ENCODE peak calls at places on chromosomes 3 and 15, in six cellular contexts. H is prostate gland; J is CD4-positive, CD25-positive, alpha-beta regulatory T cell; T is transverse colon; Y is Panc1; O is mucosa of descending colon. B is an unnamed sample.

GRCh38 chr3:188940213-188940914 is 231.4 kb upstream of the TPRG1 start:
- DNase-seq in H (no peak), J (no peak), T (no peak), Y (no peak), O (no peak), B (no peak)

GRCh38 chr3:195086341-195086740 is 184.6 kb downstream of the XXYLT1 start:
- DNase-seq in H (no peak), J (no peak), T (no peak), Y (no peak), O (no peak), B (no peak)

GRCh38 chr3:138078096-138078495 is 37.3 kb downstream of the DZIP1L start:
- DNase-seq in H (no peak), J (no peak), T (no peak), Y (no peak), O (no peak), B (no peak)

GRCh38 chr3:184323696-184324095 is 9.3 kb downstream of the EIF4G1 start:
- DNase-seq in H (no peak), J (no peak), T (no peak), Y (no peak), O (no peak), B (no peak)

GRCh38 chr3:109050591-109051167 is 67.3 kb downstream of the MORC1 start:
- DNase-seq in H (no peak), J (no peak), T (peak; percentile 26), Y (no peak), O (peak; percentile 39), B (no peak)

GRCh38 chr3:52249683-52250082 is 4.1 kb downstream of the PPM1M start:
- DNase-seq in H (no peak), J (no peak), T (no peak), Y (no peak), O (no peak), B (no peak)

GRCh38 chr3:71144525-71145253 is 438.8 kb downstream of the FOXP1 start:
- DNase-seq in H (no peak), J (no peak), T (no peak), Y (no peak), O (no peak), B (no peak)

GRCh38 chr3:81352867-81353266 is 408.6 kb downstream of the GBE1 start:
- DNase-seq in H (no peak), J (no peak), T (no peak), Y (no peak), O (peak; percentile 17), B (no peak)

GRCh38 chr15:27410986-27411385 is 440.0 kb downstream of the GABRG3 start:
- DNase-seq in H (no peak), J (no peak), T (no peak), Y (no peak), O (no peak), B (no peak)

GRCh38 chr3:120098710-120099109 is 4.5 kb upstream of the GSK3B start:
- DNase-seq in H (peak; percentile 19), J (no peak), T (no peak), Y (no peak), O (no peak), B (no peak)

GRCh38 chr15:52180851-52181450 is 10.2 kb downstream of the GNB5 start:
- DNase-seq in H (no peak), J (no peak), T (no peak), Y (no peak), O (no peak), B (no peak)

GRCh38 chr3:196662711-196663571 is 23.4 kb downstream of the NRROS start:
- DNase-seq in H (no peak), J (no peak), T (no peak), Y (no peak), O (no peak), B (no peak)

GRCh38 chr15:72488558-72488957 is 14.4 kb downstream of the ARIH1 start:
- DNase-seq in H (no peak), J (no peak), T (no peak), Y (no peak), O (no peak), B (no peak)

GRCh38 chr3:115095236-115095635 is 51.9 kb downstream of the ZBTB20 start:
- DNase-seq in H (no peak), J (no peak), T (no peak), Y (no peak), O (no peak), B (no peak)

GRCh38 chr15:34942363-34942762 is 27.2 kb downstream of the AQR start:
- DNase-seq in H (no peak), J (no peak), T (no peak), Y (no peak), O (no peak), B (no peak)

GRCh38 chr15:65263313-65263712 is 23.4 kb downstream of the PARP16 start:
- DNase-seq in H (no peak), J (no peak), T (no peak), Y (no peak), O (no peak), B (no peak)

GRCh38 chr3:65173841-65174240 is 486.0 kb upstream of the ADAMTS9 start:
- DNase-seq in H (no peak), J (no peak), T (no peak), Y (no peak), O (no peak), B (no peak)

GRCh38 chr3:127706312-127706711 is 33.6 kb downstream of the ABTB1 start:
- DNase-seq in H (no peak), J (no peak), T (peak; percentile 3), Y (no peak), O (no peak), B (no peak)

GRCh38 chr15:98712845-98713584 is 64.7 kb downstream of the IGF1R start:
- DNase-seq in H (no peak), J (no peak), T (no peak), Y (no peak), O (no peak), B (no peak)

DNA sequence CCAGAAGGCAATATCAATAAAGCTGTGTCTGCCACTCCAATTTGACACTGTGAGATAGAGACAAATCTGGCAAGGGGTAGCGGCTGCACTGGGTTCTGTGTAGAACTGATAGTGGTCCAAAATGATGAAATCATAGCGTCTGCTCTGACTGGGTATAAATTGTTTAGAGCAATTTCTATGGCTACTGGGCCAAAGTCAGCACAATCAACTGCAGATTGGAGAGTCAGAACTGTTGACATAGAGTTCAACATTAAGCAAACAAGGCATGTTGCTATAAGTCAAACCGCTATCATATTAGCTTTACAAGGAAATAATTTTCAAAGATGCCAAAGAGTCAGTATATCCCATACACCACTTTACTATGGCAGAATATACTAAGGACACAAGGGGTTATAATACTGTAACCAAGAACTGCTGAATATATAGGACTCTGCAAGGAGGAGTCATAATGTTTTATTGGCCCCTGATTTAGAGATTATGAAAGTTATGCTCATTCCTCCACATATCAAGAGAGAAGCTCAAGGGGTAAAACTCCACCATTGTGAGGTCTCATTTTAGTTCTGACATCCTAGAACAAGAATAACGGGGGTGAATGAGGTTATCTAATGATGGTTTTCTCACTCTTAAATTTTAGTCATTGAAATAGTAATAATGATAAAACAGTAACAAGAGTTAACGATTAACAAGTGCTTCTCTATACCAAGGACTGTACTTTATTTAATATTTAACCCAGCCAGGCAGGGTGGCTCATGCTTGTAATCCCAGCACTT is 309.8 kb upstream of the GADL1 start:
- DNase-seq in H (no peak), J (no peak), T (no peak), Y (no peak), O (no peak), B (no peak)
- H3K9me3 ChIP-seq in H (no peaks in the 10 kb centered on the region), J (no peaks in the 10 kb centered on the region), T (no peaks in the 10 kb centered on the region), Y (no peaks in the 10 kb centered on the region), O (no peaks in the 10 kb centered on the region), B (no peaks in the 10 kb centered on the region)

GRCh38 chr15:100593431-100593830 is 8.6 kb downstream of the LINS1 start:
- DNase-seq in H (no peak), J (no peak), T (no peak), Y (no peak), O (no peak), B (no peak)
- H3K9me3 ChIP-seq in H (no peaks in the 10 kb centered on the region), J (peaks cover 10% of the 10 kb centered on the region), T (peaks cover 8% of the 10 kb centered on the region), Y (peaks cover 26% of the 10 kb centered on the region), O (peaks cover 14% of the 10 kb centered on the region), B (no peaks in the 10 kb centered on the region)

GRCh38 chr3:459376-459710 is 262.8 kb downstream of the CHL1 start:
- DNase-seq in H (no peak), J (no peak), T (no peak), Y (no peak), O (no peak), B (no peak)

GRCh38 chr3:468172-468571 is 271.6 kb downstream of the CHL1 start:
- DNase-seq in H (no peak), J (no peak), T (no peak), Y (peak; percentile 2), O (no peak), B (no peak)

GRCh38 chr3:463793-464192 is 267.2 kb downstream of the CHL1 start:
- DNase-seq in H (no peak), J (no peak), T (no peak), Y (no peak), O (no peak), B (no peak)

GRCh38 chr3:462851-463250 is 266.3 kb downstream of the CHL1 start:
- DNase-seq in H (no peak), J (no peak), T (no peak), Y (no peak), O (no peak), B (no peak)

DNA sequence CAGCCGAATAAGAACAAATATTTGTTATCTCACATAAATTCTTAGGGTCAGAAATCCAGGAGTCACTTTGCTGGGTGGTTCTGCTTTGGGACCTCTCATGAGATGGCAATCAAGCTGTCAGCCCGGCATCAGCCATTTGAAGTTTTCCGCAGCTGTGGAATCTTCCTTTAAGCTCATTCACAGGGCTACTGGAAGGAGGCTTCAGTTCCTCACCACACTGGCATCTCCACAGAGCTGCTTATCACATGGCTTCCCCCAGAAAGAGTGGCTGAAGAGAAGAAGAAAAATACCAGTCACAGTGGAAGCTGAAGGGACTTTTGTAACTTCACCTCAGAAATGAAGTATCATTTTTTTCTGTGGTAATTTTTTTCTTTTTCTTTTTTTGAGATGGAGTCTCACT is 267.7 kb downstream of the CHL1 start:
- DNase-seq in H (no peak), J (no peak), T (no peak), Y (no peak), O (no peak), B (no peak)
- H3K9me3 ChIP-seq in H (no peaks in the 10 kb centered on the region), J (no peaks in the 10 kb centered on the region), T (no peaks in the 10 kb centered on the region), Y (no peaks in the 10 kb centered on the region), O (no peaks in the 10 kb centered on the region), B (peaks cover 2% of the 10 kb centered on the region)

DNA sequence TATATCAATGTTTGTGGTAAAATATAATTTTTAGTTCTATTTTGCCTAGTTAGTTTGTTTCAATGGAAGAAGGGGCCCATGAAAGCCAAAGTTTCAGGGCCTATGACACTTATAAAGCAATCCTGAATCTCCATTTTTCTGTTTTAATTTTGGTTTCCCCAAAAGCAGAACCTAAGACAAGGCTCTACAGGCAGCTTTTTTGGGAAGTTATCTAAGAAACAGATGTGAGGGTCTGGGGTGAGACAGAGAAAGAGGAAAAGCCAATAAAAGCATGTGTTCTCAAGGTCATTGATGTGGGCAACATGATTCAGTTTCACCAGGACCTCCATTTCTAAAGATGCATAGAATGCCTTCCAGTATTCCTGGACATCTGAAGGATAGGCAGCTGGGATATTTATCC is 598.5 kb downstream of the PDCD6IP start:
- DNase-seq in H (no peak), J (no peak), T (no peak), Y (no peak), O (no peak), B (no peak)
- H3K9me3 ChIP-seq in H (no peaks in the 10 kb centered on the region), J (peaks cover 4% of the 10 kb centered on the region), T (no peaks in the 10 kb centered on the region), Y (no peaks in the 10 kb centered on the region), O (no peaks in the 10 kb centered on the region), B (no peaks in the 10 kb centered on the region)

B was measured in T-helper 17 cell.